ENCODE peak calls at places on chromosomes 16 and 17, in five cellular contexts. One of them, this sample, is unnamed.

GRCh38 chr17:27545562-27546229 is 85.3 kb upstream of the LGALS9 start:
- DNase-seq in A549: no peak
- DNase-seq in K562: no peak
- DNase-seq in IMR-90: peak; percentile 51
- DNase-seq in GM12878: no peak
- DNase-seq in this sample: no peak

GRCh38 chr17:44170499-44171201 is at the start of gene ASB16:
- DNase-seq in A549: no peak
- DNase-seq in K562: no peak
- DNase-seq in IMR-90: peak; percentile 55
- DNase-seq in GM12878: no peak
- DNase-seq in this sample: no peak

GRCh38 chr16:85384831-85385462 is 228.2 kb upstream of the GSE1 start:
- DNase-seq in A549: no peak
- DNase-seq in K562: no peak
- DNase-seq in IMR-90: no peak
- DNase-seq in GM12878: no peak
- DNase-seq in this sample: no peak

GRCh38 chr16:69396187-69397061 is 10.6 kb upstream of the TERF2 start:
- DNase-seq in A549: peak; percentile 59
- DNase-seq in K562: peak; percentile 65
- DNase-seq in IMR-90: peak; percentile 96
- DNase-seq in GM12878: peak; percentile 45
- DNase-seq in this sample: peak; percentile 68

GRCh38 chr17:41615454-41615853 is 2.9 kb upstream of the KRT16 start:
- DNase-seq in A549: no peak
- DNase-seq in K562: no peak
- DNase-seq in IMR-90: no peak
- DNase-seq in GM12878: no peak
- DNase-seq in this sample: no peak

GRCh38 chr16:67017810-67018488 is 11.0 kb upstream of the CBFB start:
- DNase-seq in A549: peak; percentile 93
- DNase-seq in K562: peak; percentile 89
- DNase-seq in IMR-90: peak; percentile 95
- DNase-seq in GM12878: peak; percentile 82
- DNase-seq in this sample: peak; percentile 88

GRCh38 chr16:53849994-53850393 is 146.0 kb downstream of the FTO start:
- DNase-seq in A549: no peak
- DNase-seq in K562: no peak
- DNase-seq in IMR-90: no peak
- DNase-seq in GM12878: no peak
- DNase-seq in this sample: no peak

GRCh38 chr17:55576237-55576998 is 65.2 kb upstream of the SMIM36 start:
- DNase-seq in A549: peak; percentile 44
- DNase-seq in K562: no peak
- DNase-seq in IMR-90: peak; percentile 75
- DNase-seq in GM12878: peak; percentile 8
- DNase-seq in this sample: no peak

GRCh38 chr16:17350212-17350611 is 120.5 kb downstream of the XYLT1 start:
- DNase-seq in A549: no peak
- DNase-seq in K562: no peak
- DNase-seq in IMR-90: peak; percentile 67
- DNase-seq in GM12878: no peak
- DNase-seq in this sample: no peak

GRCh38 chr16:80231888-80232287 is 308.9 kb upstream of the DYNLRB2 start:
- DNase-seq in A549: no peak
- DNase-seq in K562: no peak
- DNase-seq in IMR-90: peak; percentile 94
- DNase-seq in GM12878: peak; percentile 39
- DNase-seq in this sample: no peak

GRCh38 chr16:11685844-11686618 is 17.8 kb downstream of the SNN start:
- DNase-seq in A549: no peak
- DNase-seq in K562: no peak
- DNase-seq in IMR-90: peak; percentile 69
- DNase-seq in GM12878: no peak
- DNase-seq in this sample: no peak

GRCh38 chr17:39064374-39064773 is 87.1 kb downstream of the PLXDC1 start:
- DNase-seq in A549: no peak
- DNase-seq in K562: no peak
- DNase-seq in IMR-90: peak; percentile 89
- DNase-seq in GM12878: no peak
- DNase-seq in this sample: no peak

GRCh38 chr16:79707867-79708266 is 107.3 kb upstream of the MAF start:
- DNase-seq in A549: no peak
- DNase-seq in K562: no peak
- DNase-seq in IMR-90: no peak
- DNase-seq in GM12878: no peak
- DNase-seq in this sample: no peak

GRCh38 chr16:72092832-72093447 is 480 bp downstream of the TXNL4B start:
- DNase-seq in A549: peak; percentile 50
- DNase-seq in K562: no peak
- DNase-seq in IMR-90: peak; percentile 68
- DNase-seq in GM12878: no peak
- DNase-seq in this sample: peak; percentile 35

GRCh38 chr17:78873519-78874340 is 29.3 kb downstream of the CEP295NL start:
- DNase-seq in A549: no peak
- DNase-seq in K562: no peak
- DNase-seq in IMR-90: peak; percentile 79
- DNase-seq in GM12878: no peak
- DNase-seq in this sample: no peak

GRCh38 chr16:53504161-53504663 is 1.2 kb upstream of the AKTIP start:
- DNase-seq in A549: no peak
- DNase-seq in K562: no peak
- DNase-seq in IMR-90: peak; percentile 31
- DNase-seq in GM12878: no peak
- DNase-seq in this sample: no peak

GRCh38 chr17:18120461-18121053 is 12.0 kb downstream of the MYO15A start:
- DNase-seq in A549: no peak
- DNase-seq in K562: no peak
- DNase-seq in IMR-90: no peak
- DNase-seq in GM12878: no peak
- DNase-seq in this sample: no peak

GRCh38 chr16:50298591-50299507 is 32.5 kb downstream of the ADCY7 start:
- DNase-seq in A549: no peak
- DNase-seq in K562: no peak
- DNase-seq in IMR-90: no peak
- DNase-seq in GM12878: no peak
- DNase-seq in this sample: no peak

GRCh38 chr16:24635900-24636610 is 93.4 kb upstream of the TNRC6A start:
- DNase-seq in A549: peak; percentile 84
- DNase-seq in K562: no peak
- DNase-seq in IMR-90: peak; percentile 91
- DNase-seq in GM12878: no peak
- DNase-seq in this sample: no peak

GRCh38 chr16:2912330-2913199 is 834 bp downstream of the FLYWCH1 start:
- DNase-seq in A549: peak; percentile 28
- DNase-seq in K562: peak; percentile 58
- DNase-seq in IMR-90: peak; percentile 73
- DNase-seq in GM12878: no peak
- DNase-seq in this sample: no peak

GRCh38 chr17:74368341-74369152 is 1.2 kb downstream of the GPR142 start:
- DNase-seq in A549: peak; percentile 88
- DNase-seq in K562: peak; percentile 88
- DNase-seq in IMR-90: peak; percentile 35
- DNase-seq in GM12878: no peak
- DNase-seq in this sample: peak; percentile 82

GRCh38 chr17:82457071-82457789 is 1.3 kb upstream of the NARF start:
- DNase-seq in A549: no peak
- DNase-seq in K562: no peak
- DNase-seq in IMR-90: no peak
- DNase-seq in GM12878: no peak
- DNase-seq in this sample: no peak

GRCh38 chr16:70380919-70381603 is 34.4 kb downstream of the DDX19A start:
- DNase-seq in A549: peak; percentile 92
- DNase-seq in K562: no peak
- DNase-seq in IMR-90: peak; percentile 96
- DNase-seq in GM12878: peak; percentile 91
- DNase-seq in this sample: peak; percentile 94

GRCh38 chr17:35084987-35085386 is 21.5 kb upstream of the RFFL start:
- DNase-seq in A549: peak; percentile 71
- DNase-seq in K562: peak; percentile 27
- DNase-seq in IMR-90: peak; percentile 72
- DNase-seq in GM12878: no peak
- DNase-seq in this sample: no peak

GRCh38 chr16:88775825-88776224 is 9.2 kb downstream of the PIEZO1 start:
- DNase-seq in A549: no peak
- DNase-seq in K562: no peak
- DNase-seq in IMR-90: no peak
- DNase-seq in GM12878: no peak
- DNase-seq in this sample: no peak

GRCh38 chr16:88772871-88773811 is 11.9 kb downstream of the PIEZO1 start:
- DNase-seq in A549: no peak
- DNase-seq in K562: peak; percentile 59
- DNase-seq in IMR-90: peak; percentile 95
- DNase-seq in GM12878: no peak
- DNase-seq in this sample: no peak

GRCh38 chr16:88771294-88771772 is 13.7 kb downstream of the PIEZO1 start:
- DNase-seq in A549: no peak
- DNase-seq in K562: no peak
- DNase-seq in IMR-90: no peak
- DNase-seq in GM12878: no peak
- DNase-seq in this sample: no peak

GRCh38 chr16:88774544-88775393 is 10.3 kb downstream of the PIEZO1 start:
- DNase-seq in A549: no peak
- DNase-seq in K562: no peak
- DNase-seq in IMR-90: no peak
- DNase-seq in GM12878: no peak
- DNase-seq in this sample: no peak

DNA sequence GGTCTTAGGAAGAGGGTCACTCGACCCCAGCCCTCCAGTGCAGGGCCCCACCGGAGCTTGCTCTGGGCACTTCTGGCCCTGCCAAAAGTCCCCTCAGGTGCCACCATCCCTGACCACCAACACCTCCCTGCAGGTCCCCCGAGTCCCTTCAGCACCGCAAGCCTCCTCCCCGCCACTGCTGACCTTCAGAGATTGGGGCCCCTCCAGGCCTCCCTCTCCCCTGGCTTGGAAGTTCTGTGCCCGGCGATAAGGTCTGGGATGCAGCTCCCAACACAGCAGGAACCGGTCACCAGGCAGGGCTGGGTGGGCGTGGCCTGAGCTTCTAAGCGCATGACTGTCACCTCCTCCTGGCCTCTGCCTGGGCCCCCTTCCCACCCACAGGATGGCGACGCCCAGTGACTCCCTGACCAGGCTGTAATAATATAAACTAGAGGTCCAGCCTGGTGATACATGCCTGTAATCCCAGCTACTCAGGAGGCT is 11.2 kb downstream of the PIEZO1 start:
- DNase-seq in A549: no peak
- DNase-seq in K562: peak; percentile 90
- DNase-seq in IMR-90: peak; percentile 93
- DNase-seq in GM12878: no peak
- DNase-seq in this sample: no peak
- TF ChIP-seq BHLHE40 in A549: no peak
- TF ChIP-seq BHLHE40 in K562: peak; percentile 73
- TF ChIP-seq BHLHE40 in IMR-90: peak; percentile 30
- TF ChIP-seq BHLHE40 in GM12878: no peak
- TF ChIP-seq BHLHE40 in this sample: no peak

GRCh38 chr17:61574542-61575351 is 16.3 kb downstream of the NACA2 start:
- DNase-seq in A549: peak; percentile 80
- DNase-seq in K562: no peak
- DNase-seq in IMR-90: peak; percentile 65
- DNase-seq in GM12878: no peak
- DNase-seq in this sample: peak; percentile 69
- TF ChIP-seq BHLHE40 in A549: no peak
- TF ChIP-seq BHLHE40 in K562: no peak
- TF ChIP-seq BHLHE40 in IMR-90: no peak
- TF ChIP-seq BHLHE40 in GM12878: no peak
- TF ChIP-seq BHLHE40 in this sample: no peak

GRCh38 chr17:3950584-3950983 is 13.7 kb downstream of the ATP2A3 start:
- DNase-seq in A549: no peak
- DNase-seq in K562: no peak
- DNase-seq in IMR-90: no peak
- DNase-seq in GM12878: no peak
- DNase-seq in this sample: no peak

GRCh38 chr17:3952186-3952585 is 12.1 kb downstream of the ATP2A3 start:
- DNase-seq in A549: no peak
- DNase-seq in K562: no peak
- DNase-seq in IMR-90: no peak
- DNase-seq in GM12878: no peak
- DNase-seq in this sample: no peak

GRCh38 chr17:3949418-3949817 is 14.8 kb downstream of the ATP2A3 start:
- DNase-seq in A549: no peak
- DNase-seq in K562: no peak
- DNase-seq in IMR-90: no peak
- DNase-seq in GM12878: no peak
- DNase-seq in this sample: no peak

GRCh38 chr17:3951420-3951819 is 12.8 kb downstream of the ATP2A3 start:
- DNase-seq in A549: no peak
- DNase-seq in K562: no peak
- DNase-seq in IMR-90: no peak
- DNase-seq in GM12878: no peak
- DNase-seq in this sample: no peak

DNA sequence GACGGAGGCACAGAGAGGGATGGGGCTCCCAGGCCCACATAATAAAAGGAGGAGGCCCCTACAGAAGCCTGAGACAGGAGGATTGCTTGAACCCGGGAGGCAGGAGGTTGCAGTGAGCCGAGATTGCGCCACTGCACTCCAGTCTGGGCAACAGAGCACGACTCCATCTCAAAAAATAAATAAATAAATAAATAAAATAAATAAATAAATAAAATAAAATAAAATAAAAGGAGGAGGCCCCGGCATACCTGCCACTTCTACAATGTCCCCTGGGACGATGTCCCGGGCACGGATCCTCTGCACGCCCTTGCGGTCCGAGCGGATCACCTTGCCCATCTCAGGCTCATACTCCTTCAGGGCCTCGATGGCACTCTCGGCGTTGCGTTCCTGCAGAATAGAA is 13.2 kb downstream of the ATP2A3 start:
- DNase-seq in A549: no peak
- DNase-seq in K562: no peak
- DNase-seq in IMR-90: no peak
- DNase-seq in GM12878: no peak
- DNase-seq in this sample: no peak
- TF ChIP-seq BHLHE40 in A549: no peak
- TF ChIP-seq BHLHE40 in K562: no peak
- TF ChIP-seq BHLHE40 in IMR-90: no peak
- TF ChIP-seq BHLHE40 in GM12878: no peak
- TF ChIP-seq BHLHE40 in this sample: no peak

GRCh38 chr17:80365001-80365965 is 49.7 kb upstream of the ENDOV start:
- DNase-seq in A549: no peak
- DNase-seq in K562: no peak
- DNase-seq in IMR-90: no peak
- DNase-seq in GM12878: no peak
- DNase-seq in this sample: no peak

GRCh38 chr17:80363518-80364090 is 51.4 kb upstream of the ENDOV start:
- DNase-seq in A549: no peak
- DNase-seq in K562: no peak
- DNase-seq in IMR-90: no peak
- DNase-seq in GM12878: no peak
- DNase-seq in this sample: no peak

GRCh38 chr17:80363120-80363515 is 51.8 kb upstream of the ENDOV start:
- DNase-seq in A549: no peak
- DNase-seq in K562: no peak
- DNase-seq in IMR-90: no peak
- DNase-seq in GM12878: no peak
- DNase-seq in this sample: no peak

GRCh38 chr17:80362428-80363119 is 52.4 kb upstream of the ENDOV start:
- DNase-seq in A549: no peak
- DNase-seq in K562: peak; percentile 20
- DNase-seq in IMR-90: peak; percentile 83
- DNase-seq in GM12878: no peak
- DNase-seq in this sample: no peak

GRCh38 chr17:80364091-80364691 is 50.8 kb upstream of the ENDOV start:
- DNase-seq in A549: peak; percentile 37
- DNase-seq in K562: no peak
- DNase-seq in IMR-90: no peak
- DNase-seq in GM12878: no peak
- DNase-seq in this sample: peak; percentile 51
- TF ChIP-seq BHLHE40 in A549: no peak
- TF ChIP-seq BHLHE40 in K562: peak; percentile 25
- TF ChIP-seq BHLHE40 in IMR-90: no peak
- TF ChIP-seq BHLHE40 in GM12878: no peak
- TF ChIP-seq BHLHE40 in this sample: no peak